ENCODE peak calls at places on chromosomes 1 and 21, in four cellular contexts. G is NCI-H774; W is activated CD4-positive, alpha-beta T cell treated with anti-CD3 and anti-CD28 coated beads for 4 hours; L is fibroblast of mammary gland. A is an unnamed sample.

GRCh38 chr1:160163612-160164011 is 12.2 kb downstream of the ATP1A4 start:
- DNase-seq in L (no peak), W (no peak), G (no peak), A (no peak)

GRCh38 chr1:62989497-62989896 is 205.6 kb downstream of the ATG4C start:
- DNase-seq in L (no peak), G (no peak), W (no peak), A (no peak)

GRCh38 chr1:119046429-119047039 is 58.4 kb upstream of the TBX15 start:
- DNase-seq in L (peak), G (no peak), W (no peak), A (no peak)

GRCh38 chr21:21631961-21632360 is 633.8 kb downstream of the NCAM2 start:
- DNase-seq in L (peak), G (no peak), W (no peak), A (no peak)

GRCh38 chr1:243462929-243463697 is 207.3 kb downstream of the SDCCAG8 start:
- DNase-seq in W (no peak), G (no peak), L (no peak), A (no peak)

GRCh38 chr1:214660900-214661299 is 57.9 kb downstream of the CENPF start:
- DNase-seq in W (no peak), L (peak), G (no peak), A (no peak)

GRCh38 chr1:211520641-211521040 is 28.7 kb upstream of the RD3 start:
- DNase-seq in L (peak), G (no peak), W (no peak), A (no peak)

GRCh38 chr1:16215882-16216753 is 3.7 kb upstream of the ARHGEF19 start:
- DNase-seq in W (peak), G (peak), L (peak), A (peak)

GRCh38 chr1:66335859-66336640 is 197.9 kb upstream of the SGIP1 start:
- DNase-seq in G (no peak), L (peak), W (peak), A (peak)

GRCh38 chr1:8903908-8904650 is 25.6 kb upstream of the ENO1 start:
- DNase-seq in L (peak), G (no peak), W (no peak), A (no peak)

GRCh38 chr1:38231941-38232340 is 185.3 kb upstream of the POU3F1 start:
- DNase-seq in W (no peak), G (no peak), L (no peak), A (no peak)

GRCh38 chr1:62271137-62271536 is 48.1 kb downstream of the KANK4 start:
- DNase-seq in G (no peak), W (no peak), L (no peak), A (no peak)

GRCh38 chr21:36459098-36459497 is 20.8 kb downstream of the CLDN14 start:
- DNase-seq in W (no peak), L (no peak), G (no peak), A (no peak)

A was measured in stimulated activated naive CD4-positive, alpha-beta T cell treated with Interleukin-2 at 50 U/mL for 16 hours.